ENCODE peak calls at places on chromosome 13, in seven cellular contexts. One of them, this sample, is unnamed. For H3K4me1, the result is how much of the 10 kb centered on the place peaks cover.

GRCh38 chr13:51826606-51827005 is 18.4 kb downstream of the TMEM272 start:
- DNase-seq in fibroblast of lung: no peak
- DNase-seq in H9: no peak
- DNase-seq in neural progenitor cell: no peak
- DNase-seq in MM.1S: no peak
- DNase-seq in CD8-positive, alpha-beta T cell: no peak
- DNase-seq in iPS DF 6.9: no peak
- DNase-seq in this sample: no peak

GRCh38 chr13:108220042-108220441 is 1.9 kb downstream of the ABHD13 start:
- DNase-seq in fibroblast of lung: no peak
- DNase-seq in iPS DF 6.9: no peak
- DNase-seq in H9: no peak
- DNase-seq in neural progenitor cell: no peak
- DNase-seq in CD8-positive, alpha-beta T cell: no peak
- DNase-seq in MM.1S: no peak
- DNase-seq in this sample: peak

GRCh38 chr13:113437408-113438010 is 15.8 kb downstream of the ADPRHL1 start:
- DNase-seq in CD8-positive, alpha-beta T cell: no peak
- DNase-seq in MM.1S: no peak
- DNase-seq in fibroblast of lung: no peak
- DNase-seq in neural progenitor cell: no peak
- DNase-seq in iPS DF 6.9: no peak
- DNase-seq in H9: no peak
- DNase-seq in this sample: no peak

GRCh38 chr13:96025283-96025682 is 27.9 kb downstream of the UGGT2 start:
- DNase-seq in neural progenitor cell: no peak
- DNase-seq in CD8-positive, alpha-beta T cell: no peak
- DNase-seq in fibroblast of lung: peak
- DNase-seq in MM.1S: no peak
- DNase-seq in iPS DF 6.9: no peak
- DNase-seq in H9: no peak
- DNase-seq in this sample: peak

GRCh38 chr13:85313761-85314503 is 485.3 kb downstream of the SLITRK6 start:
- DNase-seq in H9: no peak
- DNase-seq in CD8-positive, alpha-beta T cell: no peak
- DNase-seq in iPS DF 6.9: no peak
- DNase-seq in fibroblast of lung: peak
- DNase-seq in neural progenitor cell: no peak
- DNase-seq in MM.1S: no peak
- DNase-seq in this sample: peak

GRCh38 chr13:91351980-91352379 is 4.5 kb downstream of the MIR17HG start:
- DNase-seq in fibroblast of lung: no peak
- DNase-seq in MM.1S: no peak
- DNase-seq in H9: no peak
- DNase-seq in neural progenitor cell: peak
- DNase-seq in iPS DF 6.9: no peak
- DNase-seq in CD8-positive, alpha-beta T cell: no peak
- DNase-seq in this sample: no peak

GRCh38 chr13:44117351-44117750 is 237.6 kb downstream of the LACC1 start:
- DNase-seq in iPS DF 6.9: no peak
- DNase-seq in H9: no peak
- DNase-seq in CD8-positive, alpha-beta T cell: no peak
- DNase-seq in fibroblast of lung: peak
- DNase-seq in neural progenitor cell: no peak
- DNase-seq in MM.1S: peak
- DNase-seq in this sample: no peak

GRCh38 chr13:45209229-45209628 is 8.4 kb upstream of the KCTD4 start:
- DNase-seq in fibroblast of lung: peak
- DNase-seq in iPS DF 6.9: no peak
- DNase-seq in CD8-positive, alpha-beta T cell: no peak
- DNase-seq in H9: no peak
- DNase-seq in neural progenitor cell: no peak
- DNase-seq in MM.1S: no peak
- DNase-seq in this sample: peak

GRCh38 chr13:33743438-33744368 is 74.2 kb upstream of the RFC3 start:
- DNase-seq in fibroblast of lung: no peak
- DNase-seq in iPS DF 6.9: no peak
- DNase-seq in CD8-positive, alpha-beta T cell: peak
- DNase-seq in MM.1S: no peak
- DNase-seq in neural progenitor cell: no peak
- DNase-seq in H9: no peak
- DNase-seq in this sample: no peak

GRCh38 chr13:111630411-111630810 is 310.0 kb downstream of the TEX29 start:
- DNase-seq in iPS DF 6.9: peak
- DNase-seq in neural progenitor cell: peak
- DNase-seq in MM.1S: no peak
- DNase-seq in fibroblast of lung: no peak
- DNase-seq in H9: peak
- DNase-seq in CD8-positive, alpha-beta T cell: no peak
- DNase-seq in this sample: no peak

GRCh38 chr13:32228330-32229041 is 86.7 kb downstream of the ZAR1L start:
- DNase-seq in H9: no peak
- DNase-seq in neural progenitor cell: no peak
- DNase-seq in fibroblast of lung: no peak
- DNase-seq in CD8-positive, alpha-beta T cell: no peak
- DNase-seq in iPS DF 6.9: no peak
- DNase-seq in MM.1S: no peak
- DNase-seq in this sample: peak

GRCh38 chr13:99320693-99321481 is 13.7 kb upstream of the GPR183 start:
- DNase-seq in CD8-positive, alpha-beta T cell: no peak
- DNase-seq in H9: no peak
- DNase-seq in neural progenitor cell: no peak
- DNase-seq in MM.1S: no peak
- DNase-seq in fibroblast of lung: peak
- DNase-seq in iPS DF 6.9: no peak
- DNase-seq in this sample: peak

GRCh38 chr13:87698268-87698667 is 27.1 kb downstream of the SLITRK5 start:
- DNase-seq in CD8-positive, alpha-beta T cell: no peak
- DNase-seq in MM.1S: no peak
- DNase-seq in neural progenitor cell: no peak
- DNase-seq in H9: no peak
- DNase-seq in iPS DF 6.9: no peak
- DNase-seq in fibroblast of lung: no peak
- DNase-seq in this sample: no peak

GRCh38 chr13:20390526-20391175 is 135.0 kb downstream of the CRYL1 start:
- DNase-seq in neural progenitor cell: no peak
- DNase-seq in fibroblast of lung: no peak
- DNase-seq in CD8-positive, alpha-beta T cell: no peak
- DNase-seq in MM.1S: no peak
- DNase-seq in iPS DF 6.9: no peak
- DNase-seq in H9: no peak
- DNase-seq in this sample: no peak

GRCh38 chr13:39913928-39914327 is 258.5 kb downstream of the COG6 start:
- DNase-seq in neural progenitor cell: no peak
- DNase-seq in MM.1S: no peak
- DNase-seq in iPS DF 6.9: no peak
- DNase-seq in fibroblast of lung: peak
- DNase-seq in CD8-positive, alpha-beta T cell: no peak
- DNase-seq in H9: no peak
- DNase-seq in this sample: no peak

GRCh38 chr13:61706899-61707298 is 291.2 kb upstream of the PCDH20 start:
- DNase-seq in H9: no peak
- DNase-seq in MM.1S: no peak
- DNase-seq in neural progenitor cell: no peak
- DNase-seq in CD8-positive, alpha-beta T cell: no peak
- DNase-seq in iPS DF 6.9: no peak
- DNase-seq in fibroblast of lung: no peak
- DNase-seq in this sample: no peak

GRCh38 chr13:91702411-91702810 is 304.0 kb downstream of the GPC5 start:
- DNase-seq in neural progenitor cell: no peak
- DNase-seq in H9: no peak
- DNase-seq in CD8-positive, alpha-beta T cell: no peak
- DNase-seq in MM.1S: no peak
- DNase-seq in iPS DF 6.9: no peak
- DNase-seq in fibroblast of lung: no peak
- DNase-seq in this sample: no peak

GRCh38 chr13:52195052-52195837 is 35.8 kb upstream of the NEK3 start:
- DNase-seq in H9: peak
- DNase-seq in MM.1S: peak
- DNase-seq in CD8-positive, alpha-beta T cell: peak
- DNase-seq in neural progenitor cell: peak
- DNase-seq in fibroblast of lung: peak
- DNase-seq in iPS DF 6.9: no peak
- DNase-seq in this sample: peak

GRCh38 chr13:94596575-94596971 is 621 bp upstream of the TGDS start:
- DNase-seq in iPS DF 6.9: no peak
- DNase-seq in fibroblast of lung: no peak
- DNase-seq in MM.1S: no peak
- DNase-seq in CD8-positive, alpha-beta T cell: no peak
- DNase-seq in neural progenitor cell: no peak
- DNase-seq in H9: no peak
- DNase-seq in this sample: no peak

GRCh38 chr13:42232671-42233070 is 39.3 kb upstream of the AKAP11 start:
- DNase-seq in fibroblast of lung: no peak
- DNase-seq in CD8-positive, alpha-beta T cell: no peak
- DNase-seq in H9: no peak
- DNase-seq in iPS DF 6.9: no peak
- DNase-seq in neural progenitor cell: no peak
- DNase-seq in MM.1S: no peak
- DNase-seq in this sample: no peak

GRCh38 chr13:114148521-114148855 is 16.1 kb upstream of the RASA3 start:
- DNase-seq in H9: no peak
- DNase-seq in CD8-positive, alpha-beta T cell: peak
- DNase-seq in iPS DF 6.9: no peak
- DNase-seq in MM.1S: peak
- DNase-seq in fibroblast of lung: no peak
- DNase-seq in neural progenitor cell: no peak
- DNase-seq in this sample: no peak

GRCh38 chr13:73993661-73994060 is 140.5 kb downstream of the KLF12 start:
- DNase-seq in neural progenitor cell: peak
- DNase-seq in H9: no peak
- DNase-seq in fibroblast of lung: no peak
- DNase-seq in iPS DF 6.9: no peak
- DNase-seq in CD8-positive, alpha-beta T cell: no peak
- DNase-seq in MM.1S: no peak
- DNase-seq in this sample: no peak
- H3K4me1 ChIP-seq in neural progenitor cell: under half
- H3K4me1 ChIP-seq in H9: under half
- H3K4me1 ChIP-seq in fibroblast of lung: under half
- H3K4me1 ChIP-seq in iPS DF 6.9: under half
- H3K4me1 ChIP-seq in CD8-positive, alpha-beta T cell: under half
- H3K4me1 ChIP-seq in MM.1S: under half
- H3K4me1 ChIP-seq in this sample: under half

DNA sequence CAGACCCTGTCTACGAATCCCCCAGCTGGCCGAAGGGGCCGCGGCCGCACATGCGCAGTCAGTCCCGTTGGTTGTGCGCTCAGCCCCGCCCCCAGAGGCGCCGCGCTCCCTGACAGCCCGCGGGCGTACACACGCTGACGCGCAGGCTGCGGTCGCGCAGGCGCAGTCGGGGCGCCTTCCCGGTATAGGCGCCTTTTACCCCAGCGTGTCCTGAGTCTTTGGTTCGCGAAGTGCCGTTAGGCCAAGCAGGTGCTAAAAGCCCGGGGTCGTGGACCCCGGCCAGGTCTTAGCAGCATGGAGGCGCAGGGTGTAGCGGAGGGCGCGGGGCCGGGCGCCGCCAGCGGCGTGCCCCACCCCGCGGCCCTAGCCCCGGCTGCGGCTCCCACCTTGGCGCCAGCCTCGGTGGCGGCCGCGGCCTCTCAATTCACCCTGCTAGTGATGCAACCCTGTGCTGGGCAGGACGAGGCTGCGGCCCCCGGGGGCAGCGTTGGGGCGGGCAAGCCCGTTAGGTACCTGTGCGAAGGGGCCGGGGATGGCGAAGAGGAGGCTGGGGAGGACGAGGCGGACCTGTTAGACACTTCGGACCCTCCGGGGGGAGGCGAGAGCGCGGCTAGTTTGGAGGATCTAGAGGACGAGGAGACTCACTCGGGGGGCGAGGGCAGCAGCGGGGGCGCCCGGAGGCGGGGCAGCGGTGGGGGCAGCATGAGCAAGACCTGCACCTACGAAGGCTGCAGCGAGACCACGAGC is at the start of gene RFXAP:
- DNase-seq in H9: peak
- DNase-seq in CD8-positive, alpha-beta T cell: peak
- DNase-seq in iPS DF 6.9: peak
- DNase-seq in MM.1S: peak
- DNase-seq in neural progenitor cell: peak
- DNase-seq in fibroblast of lung: peak
- DNase-seq in this sample: peak
- H3K27ac ChIP-seq in H9: no peak
- H3K27ac ChIP-seq in CD8-positive, alpha-beta T cell: peak
- H3K27ac ChIP-seq in iPS DF 6.9: no peak
- H3K27ac ChIP-seq in MM.1S: peak
- H3K27ac ChIP-seq in neural progenitor cell: no peak
- H3K27ac ChIP-seq in fibroblast of lung: peak
- H3K27ac ChIP-seq in this sample: no peak

DNA sequence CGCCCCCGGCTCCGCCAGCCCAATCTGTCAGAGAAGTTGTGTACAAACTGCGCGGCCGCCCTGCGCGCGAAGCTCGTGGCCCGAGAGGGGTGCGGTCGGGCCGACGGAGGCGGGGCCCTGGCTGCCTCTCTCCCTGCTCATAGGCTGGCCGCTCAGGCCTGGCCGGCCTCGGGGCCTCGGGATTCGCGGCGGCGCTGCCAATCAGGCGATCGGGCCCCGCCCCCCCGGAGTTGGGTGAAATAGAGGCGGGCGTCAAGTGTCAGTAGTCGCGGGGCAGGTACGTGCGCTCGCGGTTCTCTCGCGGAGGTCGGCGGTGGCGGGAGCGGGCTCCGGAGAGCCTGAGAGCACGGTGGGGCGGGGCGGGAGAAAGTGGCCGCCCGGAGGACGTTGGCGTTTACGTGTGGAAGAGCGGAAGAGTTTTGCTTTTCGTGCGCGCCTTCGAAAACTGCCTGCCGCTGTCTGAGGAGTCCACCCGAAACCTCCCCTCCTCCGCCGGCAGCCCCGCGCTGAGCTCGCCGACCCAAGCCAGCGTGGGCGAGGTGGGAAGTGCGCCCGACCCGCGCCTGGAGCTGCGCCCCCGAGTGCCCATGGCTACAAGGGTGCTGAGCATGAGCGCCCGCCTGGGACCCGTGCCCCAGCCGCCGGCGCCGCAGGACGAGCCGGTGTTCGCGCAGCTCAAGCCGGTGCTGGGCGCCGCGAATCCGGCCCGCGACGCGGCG is at the start of gene KLF5:
- DNase-seq in iPS DF 6.9: peak
- DNase-seq in CD8-positive, alpha-beta T cell: peak
- DNase-seq in fibroblast of lung: peak
- DNase-seq in neural progenitor cell: peak
- DNase-seq in MM.1S: peak
- DNase-seq in H9: peak
- DNase-seq in this sample: peak
- H3K4me1 ChIP-seq in iPS DF 6.9: under half
- H3K4me1 ChIP-seq in CD8-positive, alpha-beta T cell: under half
- H3K4me1 ChIP-seq in fibroblast of lung: under half
- H3K4me1 ChIP-seq in neural progenitor cell: under half
- H3K4me1 ChIP-seq in MM.1S: under half
- H3K4me1 ChIP-seq in H9: under half
- H3K4me1 ChIP-seq in this sample: under half

GRCh38 chr13:24215732-24216131 is 55.2 kb downstream of the SPATA13 start:
- DNase-seq in H9: no peak
- DNase-seq in neural progenitor cell: peak
- DNase-seq in iPS DF 6.9: no peak
- DNase-seq in MM.1S: no peak
- DNase-seq in CD8-positive, alpha-beta T cell: no peak
- DNase-seq in fibroblast of lung: peak
- DNase-seq in this sample: peak
- H3K27ac ChIP-seq in H9: no peak
- H3K27ac ChIP-seq in neural progenitor cell: no peak
- H3K27ac ChIP-seq in iPS DF 6.9: no peak
- H3K27ac ChIP-seq in MM.1S: no peak
- H3K27ac ChIP-seq in CD8-positive, alpha-beta T cell: no peak
- H3K27ac ChIP-seq in fibroblast of lung: no peak
- H3K27ac ChIP-seq in this sample: no peak

This sample was measured in PC-3.